ENCODE peak calls at places on chromosomes 1 and 21, in nine cellular contexts. One of them, this sample, is unnamed.

GRCh38 chr1:38178236-38178635 is 131.6 kb upstream of the POU3F1 start:
- DNase-seq in T-helper 2 cell: no peak
- DNase-seq in effector CD4-positive, alpha-beta T cell: no peak
- DNase-seq in GM20000: no peak
- DNase-seq in A172: no peak
- DNase-seq in NCI-H748 treated with DMSO at 0.1 percent for 48 hours: no peak
- DNase-seq in left cardiac atrium: no peak
- DNase-seq in astrocyte of the spinal cord: no peak
- DNase-seq in NCI-H1105: no peak
- DNase-seq in this sample: no peak

GRCh38 chr1:25560788-25561187 is 17.4 kb downstream of the LDLRAP1 start:
- DNase-seq in effector CD4-positive, alpha-beta T cell: no peak
- DNase-seq in NCI-H748 treated with DMSO at 0.1 percent for 48 hours: no peak
- DNase-seq in left cardiac atrium: no peak
- DNase-seq in A172: no peak
- DNase-seq in astrocyte of the spinal cord: no peak
- DNase-seq in T-helper 2 cell: no peak
- DNase-seq in NCI-H1105: no peak
- DNase-seq in GM20000: no peak
- DNase-seq in this sample: no peak

GRCh38 chr1:87869563-87869962 is 540.9 kb downstream of the LMO4 start:
- DNase-seq in left cardiac atrium: no peak
- DNase-seq in effector CD4-positive, alpha-beta T cell: no peak
- DNase-seq in NCI-H1105: no peak
- DNase-seq in NCI-H748 treated with DMSO at 0.1 percent for 48 hours: no peak
- DNase-seq in GM20000: no peak
- DNase-seq in astrocyte of the spinal cord: peak; percentile 32
- DNase-seq in A172: peak; percentile 35
- DNase-seq in T-helper 2 cell: no peak
- DNase-seq in this sample: peak; percentile 60

GRCh38 chr1:81477704-81478103 is 323.0 kb upstream of the ADGRL2 start:
- DNase-seq in effector CD4-positive, alpha-beta T cell: no peak
- DNase-seq in T-helper 2 cell: no peak
- DNase-seq in NCI-H748 treated with DMSO at 0.1 percent for 48 hours: no peak
- DNase-seq in GM20000: no peak
- DNase-seq in left cardiac atrium: no peak
- DNase-seq in NCI-H1105: no peak
- DNase-seq in A172: peak; percentile 3
- DNase-seq in astrocyte of the spinal cord: no peak
- DNase-seq in this sample: peak; percentile 7

GRCh38 chr1:41823453-41823852 is 95.3 kb downstream of the HIVEP3 start:
- DNase-seq in A172: peak; percentile 49
- DNase-seq in NCI-H1105: no peak
- DNase-seq in astrocyte of the spinal cord: no peak
- DNase-seq in effector CD4-positive, alpha-beta T cell: no peak
- DNase-seq in T-helper 2 cell: no peak
- DNase-seq in NCI-H748 treated with DMSO at 0.1 percent for 48 hours: no peak
- DNase-seq in left cardiac atrium: no peak
- DNase-seq in GM20000: no peak
- DNase-seq in this sample: no peak

GRCh38 chr1:41387667-41388091 is 26.4 kb downstream of the FOXO6 start:
- DNase-seq in left cardiac atrium: peak; percentile 87
- DNase-seq in T-helper 2 cell: no peak
- DNase-seq in astrocyte of the spinal cord: peak; percentile 39
- DNase-seq in A172: peak; percentile 11
- DNase-seq in NCI-H1105: peak; percentile 95
- DNase-seq in NCI-H748 treated with DMSO at 0.1 percent for 48 hours: peak; percentile 100
- DNase-seq in GM20000: no peak
- DNase-seq in effector CD4-positive, alpha-beta T cell: no peak
- DNase-seq in this sample: peak; percentile 74

GRCh38 chr1:105608713-105609112 is 1447.8 kb upstream of the PRMT6 start:
- DNase-seq in NCI-H748 treated with DMSO at 0.1 percent for 48 hours: no peak
- DNase-seq in astrocyte of the spinal cord: no peak
- DNase-seq in left cardiac atrium: no peak
- DNase-seq in GM20000: no peak
- DNase-seq in NCI-H1105: no peak
- DNase-seq in effector CD4-positive, alpha-beta T cell: no peak
- DNase-seq in T-helper 2 cell: no peak
- DNase-seq in A172: no peak
- DNase-seq in this sample: no peak

GRCh38 chr1:29849038-29849750 is 612.9 kb downstream of the PTPRU start:
- DNase-seq in astrocyte of the spinal cord: peak; percentile 10
- DNase-seq in GM20000: peak; percentile 41
- DNase-seq in effector CD4-positive, alpha-beta T cell: no peak
- DNase-seq in left cardiac atrium: no peak
- DNase-seq in NCI-H1105: peak; percentile 45
- DNase-seq in T-helper 2 cell: no peak
- DNase-seq in A172: peak; percentile 4
- DNase-seq in NCI-H748 treated with DMSO at 0.1 percent for 48 hours: peak; percentile 16
- DNase-seq in this sample: peak; percentile 17

GRCh38 chr1:117657031-117657430 is 51.2 kb downstream of the TENT5C start:
- DNase-seq in T-helper 2 cell: no peak
- DNase-seq in left cardiac atrium: no peak
- DNase-seq in GM20000: no peak
- DNase-seq in NCI-H1105: no peak
- DNase-seq in effector CD4-positive, alpha-beta T cell: no peak
- DNase-seq in A172: peak; percentile 68
- DNase-seq in astrocyte of the spinal cord: peak; percentile 77
- DNase-seq in NCI-H748 treated with DMSO at 0.1 percent for 48 hours: no peak
- DNase-seq in this sample: peak; percentile 90

GRCh38 chr1:42311138-42311537 is 23.9 kb downstream of the FOXJ3 start:
- DNase-seq in left cardiac atrium: no peak
- DNase-seq in A172: no peak
- DNase-seq in effector CD4-positive, alpha-beta T cell: no peak
- DNase-seq in astrocyte of the spinal cord: no peak
- DNase-seq in NCI-H748 treated with DMSO at 0.1 percent for 48 hours: no peak
- DNase-seq in T-helper 2 cell: no peak
- DNase-seq in GM20000: no peak
- DNase-seq in NCI-H1105: no peak
- DNase-seq in this sample: no peak

GRCh38 chr21:31180256-31181088 is 142.2 kb upstream of the KRTAP19-8 start:
- DNase-seq in GM20000: peak; percentile 49
- DNase-seq in effector CD4-positive, alpha-beta T cell: no peak
- DNase-seq in NCI-H748 treated with DMSO at 0.1 percent for 48 hours: no peak
- DNase-seq in astrocyte of the spinal cord: peak; percentile 55
- DNase-seq in T-helper 2 cell: no peak
- DNase-seq in left cardiac atrium: no peak
- DNase-seq in NCI-H1105: peak; percentile 7
- DNase-seq in A172: peak; percentile 66
- DNase-seq in this sample: peak; percentile 25

GRCh38 chr1:167722152-167722869 is 529 bp downstream of the MPZL1 start:
- DNase-seq in GM20000: no peak
- DNase-seq in NCI-H748 treated with DMSO at 0.1 percent for 48 hours: no peak
- DNase-seq in NCI-H1105: peak; percentile 62
- DNase-seq in effector CD4-positive, alpha-beta T cell: no peak
- DNase-seq in T-helper 2 cell: no peak
- DNase-seq in astrocyte of the spinal cord: peak; percentile 25
- DNase-seq in A172: peak; percentile 50
- DNase-seq in left cardiac atrium: no peak
- DNase-seq in this sample: peak; percentile 23

GRCh38 chr1:10622896-10623295 is 148.1 kb downstream of the PEX14 start:
- DNase-seq in astrocyte of the spinal cord: no peak
- DNase-seq in effector CD4-positive, alpha-beta T cell: no peak
- DNase-seq in GM20000: no peak
- DNase-seq in NCI-H748 treated with DMSO at 0.1 percent for 48 hours: no peak
- DNase-seq in left cardiac atrium: no peak
- DNase-seq in T-helper 2 cell: no peak
- DNase-seq in A172: no peak
- DNase-seq in NCI-H1105: no peak
- DNase-seq in this sample: no peak

GRCh38 chr1:60132108-60132507 is 58.5 kb upstream of the C1orf87 start:
- DNase-seq in A172: no peak
- DNase-seq in T-helper 2 cell: no peak
- DNase-seq in left cardiac atrium: no peak
- DNase-seq in GM20000: no peak
- DNase-seq in NCI-H748 treated with DMSO at 0.1 percent for 48 hours: no peak
- DNase-seq in astrocyte of the spinal cord: no peak
- DNase-seq in NCI-H1105: no peak
- DNase-seq in effector CD4-positive, alpha-beta T cell: no peak
- DNase-seq in this sample: no peak

GRCh38 chr1:109792056-109792831 is 28.5 kb upstream of the EPS8L3 start:
- DNase-seq in effector CD4-positive, alpha-beta T cell: no peak
- DNase-seq in GM20000: no peak
- DNase-seq in NCI-H748 treated with DMSO at 0.1 percent for 48 hours: peak; percentile 43
- DNase-seq in left cardiac atrium: peak; percentile 86
- DNase-seq in A172: peak; percentile 92
- DNase-seq in T-helper 2 cell: no peak
- DNase-seq in NCI-H1105: peak; percentile 58
- DNase-seq in astrocyte of the spinal cord: peak; percentile 95
- DNase-seq in this sample: peak; percentile 94

GRCh38 chr1:43853161-43853921 is 80.3 kb upstream of the ARTN start:
- DNase-seq in astrocyte of the spinal cord: peak; percentile 83
- DNase-seq in NCI-H1105: peak; percentile 73
- DNase-seq in NCI-H748 treated with DMSO at 0.1 percent for 48 hours: peak; percentile 29
- DNase-seq in T-helper 2 cell: no peak
- DNase-seq in left cardiac atrium: peak; percentile 58
- DNase-seq in GM20000: peak; percentile 47
- DNase-seq in effector CD4-positive, alpha-beta T cell: no peak
- DNase-seq in A172: peak; percentile 68
- DNase-seq in this sample: peak; percentile 89

GRCh38 chr1:32702599-32703478 is at the start of gene SYNC:
- DNase-seq in A172: peak; percentile 61
- DNase-seq in effector CD4-positive, alpha-beta T cell: no peak
- DNase-seq in NCI-H748 treated with DMSO at 0.1 percent for 48 hours: no peak
- DNase-seq in GM20000: peak; percentile 70
- DNase-seq in astrocyte of the spinal cord: peak; percentile 85
- DNase-seq in NCI-H1105: peak; percentile 2
- DNase-seq in left cardiac atrium: peak; percentile 76
- DNase-seq in T-helper 2 cell: no peak
- DNase-seq in this sample: peak; percentile 51

GRCh38 chr1:86619313-86619712 is 72.4 kb downstream of the CLCA4 start:
- DNase-seq in NCI-H748 treated with DMSO at 0.1 percent for 48 hours: no peak
- DNase-seq in astrocyte of the spinal cord: no peak
- DNase-seq in NCI-H1105: no peak
- DNase-seq in A172: no peak
- DNase-seq in GM20000: no peak
- DNase-seq in effector CD4-positive, alpha-beta T cell: no peak
- DNase-seq in left cardiac atrium: no peak
- DNase-seq in T-helper 2 cell: no peak
- DNase-seq in this sample: no peak

GRCh38 chr1:26696645-26697440 is 1.0 kb downstream of the ARID1A start:
- DNase-seq in A172: no peak
- DNase-seq in GM20000: peak; percentile 72
- DNase-seq in T-helper 2 cell: peak; percentile 58
- DNase-seq in left cardiac atrium: peak; percentile 42
- DNase-seq in NCI-H1105: no peak
- DNase-seq in NCI-H748 treated with DMSO at 0.1 percent for 48 hours: no peak
- DNase-seq in astrocyte of the spinal cord: no peak
- DNase-seq in effector CD4-positive, alpha-beta T cell: peak; percentile 63
- DNase-seq in this sample: no peak

GRCh38 chr1:69485616-69486015 is 82.1 kb upstream of the LRRC7 start:
- DNase-seq in effector CD4-positive, alpha-beta T cell: no peak
- DNase-seq in T-helper 2 cell: no peak
- DNase-seq in left cardiac atrium: no peak
- DNase-seq in NCI-H1105: no peak
- DNase-seq in A172: no peak
- DNase-seq in GM20000: no peak
- DNase-seq in NCI-H748 treated with DMSO at 0.1 percent for 48 hours: no peak
- DNase-seq in astrocyte of the spinal cord: no peak
- DNase-seq in this sample: peak; percentile 17

GRCh38 chr1:95169544-95169943 is 52.4 kb downstream of the TLCD4 start:
- DNase-seq in NCI-H1105: no peak
- DNase-seq in left cardiac atrium: no peak
- DNase-seq in GM20000: no peak
- DNase-seq in effector CD4-positive, alpha-beta T cell: no peak
- DNase-seq in NCI-H748 treated with DMSO at 0.1 percent for 48 hours: no peak
- DNase-seq in astrocyte of the spinal cord: no peak
- DNase-seq in A172: peak; percentile 68
- DNase-seq in T-helper 2 cell: no peak
- DNase-seq in this sample: no peak

GRCh38 chr21:33018707-33019455 is 6.9 kb upstream of the OLIG2 start:
- DNase-seq in NCI-H1105: no peak
- DNase-seq in astrocyte of the spinal cord: no peak
- DNase-seq in left cardiac atrium: no peak
- DNase-seq in A172: no peak
- DNase-seq in NCI-H748 treated with DMSO at 0.1 percent for 48 hours: no peak
- DNase-seq in GM20000: no peak
- DNase-seq in T-helper 2 cell: no peak
- DNase-seq in effector CD4-positive, alpha-beta T cell: no peak
- DNase-seq in this sample: no peak

GRCh38 chr1:88029142-88029541 is 654.9 kb upstream of the PKN2 start:
- DNase-seq in T-helper 2 cell: no peak
- DNase-seq in NCI-H1105: no peak
- DNase-seq in effector CD4-positive, alpha-beta T cell: no peak
- DNase-seq in NCI-H748 treated with DMSO at 0.1 percent for 48 hours: no peak
- DNase-seq in astrocyte of the spinal cord: no peak
- DNase-seq in left cardiac atrium: peak; percentile 24
- DNase-seq in A172: no peak
- DNase-seq in GM20000: no peak
- DNase-seq in this sample: peak; percentile 12

GRCh38 chr1:169108897-169109560 is 2.5 kb downstream of the ATP1B1 start:
- DNase-seq in A172: peak; percentile 56
- DNase-seq in NCI-H1105: no peak
- DNase-seq in astrocyte of the spinal cord: no peak
- DNase-seq in GM20000: peak; percentile 64
- DNase-seq in left cardiac atrium: no peak
- DNase-seq in NCI-H748 treated with DMSO at 0.1 percent for 48 hours: no peak
- DNase-seq in effector CD4-positive, alpha-beta T cell: no peak
- DNase-seq in T-helper 2 cell: no peak
- DNase-seq in this sample: no peak

GRCh38 chr1:78691995-78692747 is 42.5 kb downstream of the IFI44 start:
- DNase-seq in left cardiac atrium: no peak
- DNase-seq in astrocyte of the spinal cord: peak; percentile 31
- DNase-seq in T-helper 2 cell: no peak
- DNase-seq in NCI-H1105: no peak
- DNase-seq in GM20000: no peak
- DNase-seq in NCI-H748 treated with DMSO at 0.1 percent for 48 hours: no peak
- DNase-seq in effector CD4-positive, alpha-beta T cell: no peak
- DNase-seq in A172: peak; percentile 58
- DNase-seq in this sample: peak; percentile 61

GRCh38 chr1:64110924-64111777 is 92.3 kb upstream of the UBE2U start:
- DNase-seq in astrocyte of the spinal cord: no peak
- DNase-seq in left cardiac atrium: no peak
- DNase-seq in NCI-H1105: no peak
- DNase-seq in GM20000: no peak
- DNase-seq in T-helper 2 cell: no peak
- DNase-seq in effector CD4-positive, alpha-beta T cell: no peak
- DNase-seq in NCI-H748 treated with DMSO at 0.1 percent for 48 hours: no peak
- DNase-seq in A172: no peak
- DNase-seq in this sample: peak; percentile 20

GRCh38 chr1:173255214-173255813 is 48.2 kb upstream of the TNFSF4 start:
- DNase-seq in NCI-H1105: no peak
- DNase-seq in effector CD4-positive, alpha-beta T cell: no peak
- DNase-seq in NCI-H748 treated with DMSO at 0.1 percent for 48 hours: no peak
- DNase-seq in astrocyte of the spinal cord: peak; percentile 58
- DNase-seq in GM20000: no peak
- DNase-seq in T-helper 2 cell: no peak
- DNase-seq in left cardiac atrium: no peak
- DNase-seq in A172: peak; percentile 54
- DNase-seq in this sample: peak; percentile 71

GRCh38 chr1:77594366-77595112 is 87.9 kb downstream of the ZZZ3 start:
- DNase-seq in GM20000: peak; percentile 31
- DNase-seq in NCI-H748 treated with DMSO at 0.1 percent for 48 hours: no peak
- DNase-seq in effector CD4-positive, alpha-beta T cell: no peak
- DNase-seq in astrocyte of the spinal cord: no peak
- DNase-seq in T-helper 2 cell: no peak
- DNase-seq in left cardiac atrium: no peak
- DNase-seq in NCI-H1105: peak; percentile 42
- DNase-seq in A172: no peak
- DNase-seq in this sample: peak; percentile 19